ENCODE peak calls at places on chromosome 11, in nine cellular contexts. I is brain microvascular endothelial cell, K is Peyer's patch, T is tibial artery, Y is cardiac muscle cell, Z is SK-N-SH, A is mammary epithelial cell, R is spleen, E is psoas muscle. V is an unnamed sample.

GRCh38 chr11:18594999-18595749 is 4.4 kb upstream of the MISFA start:
- DNase-seq in I (peak; percentile 47), K (no peak), T (no peak), Y (no peak), Z (peak; percentile 23), A (peak; percentile 89), R (no peak), E (no peak), V (no peak)

GRCh38 chr11:86919557-86920210 is 35.5 kb downstream of the FZD4 start:
- DNase-seq in I (peak; percentile 78), K (no peak), T (peak; percentile 33), Y (peak; percentile 44), Z (peak; percentile 56), A (peak; percentile 48), R (no peak), E (no peak), V (no peak)

GRCh38 chr11:13776134-13776815 is 107.8 kb downstream of the FAR1 start:
- DNase-seq in I (no peak), K (no peak), T (no peak), Y (no peak), Z (no peak), A (peak; percentile 11), R (no peak), E (no peak), V (no peak)

GRCh38 chr11:17794981-17795380 is 60.4 kb downstream of the KCNC1 start:
- DNase-seq in I (no peak), K (no peak), T (no peak), Y (no peak), Z (no peak), A (no peak), R (no peak), E (no peak), V (no peak)

GRCh38 chr11:33835143-33835878 is 56.6 kb downstream of the LMO2 start:
- DNase-seq in I (peak; percentile 78), K (no peak), T (no peak), Y (peak; percentile 33), Z (peak; percentile 39), A (peak; percentile 76), R (no peak), E (no peak), V (no peak)

GRCh38 chr11:120137187-120137610 is 714 bp downstream of the TRIM29 start:
- DNase-seq in I (no peak), K (peak; percentile 47), T (peak; percentile 11), Y (no peak), Z (peak; percentile 5), A (no peak), R (no peak), E (no peak), V (no peak)

GRCh38 chr11:117843666-117844484 is 19.3 kb upstream of the FXYD2 start:
- DNase-seq in I (peak; percentile 56), K (peak; percentile 86), T (peak; percentile 81), Y (peak; percentile 79), Z (peak; percentile 74), A (peak; percentile 24), R (peak; percentile 94), E (peak; percentile 77), V (peak; percentile 90)

GRCh38 chr11:65251476-65251875 is 10.3 kb upstream of the POLA2 start:
- DNase-seq in I (no peak), K (no peak), T (no peak), Y (no peak), Z (no peak), A (no peak), R (no peak), E (no peak), V (no peak)

GRCh38 chr11:42462558-42463310 is 849.1 kb upstream of the API5 start:
- DNase-seq in I (peak; percentile 85), K (no peak), T (no peak), Y (no peak), Z (no peak), A (peak; percentile 70), R (no peak), E (no peak), V (no peak)

GRCh38 chr11:103338621-103339484 is 229.6 kb downstream of the DYNC2H1 start:
- DNase-seq in I (peak; percentile 67), K (no peak), T (no peak), Y (no peak), Z (no peak), A (no peak), R (no peak), E (no peak), V (no peak)

GRCh38 chr11:117993988-117994741 is 8.0 kb downstream of the IL10RA start:
- DNase-seq in I (no peak), K (no peak), T (peak; percentile 61), Y (no peak), Z (no peak), A (no peak), R (peak; percentile 72), E (peak; percentile 32), V (peak; percentile 54)

GRCh38 chr11:45889966-45890365 is 4.5 kb downstream of the MAPK8IP1 start:
- DNase-seq in I (no peak), K (no peak), T (no peak), Y (no peak), Z (no peak), A (no peak), R (no peak), E (no peak), V (peak; percentile 20)

GRCh38 chr11:44893250-44894216 is 57.1 kb downstream of the TP53I11 start:
- DNase-seq in I (no peak), K (no peak), T (peak; percentile 66), Y (no peak), Z (peak; percentile 84), A (no peak), R (no peak), E (peak; percentile 37), V (no peak)

GRCh38 chr11:47858169-47858543 is 10.0 kb upstream of the NUP160 start:
- DNase-seq in I (no peak), K (no peak), T (peak; percentile 27), Y (no peak), Z (no peak), A (peak; percentile 60), R (no peak), E (no peak), V (no peak)

GRCh38 chr11:8408151-8408930 is 144.7 kb upstream of the LMO1 start:
- DNase-seq in I (no peak), K (no peak), T (no peak), Y (no peak), Z (no peak), A (peak; percentile 25), R (no peak), E (no peak), V (no peak)

GRCh38 chr11:8087756-8088155 is 6.7 kb downstream of the TUB start:
- DNase-seq in I (no peak), K (no peak), T (no peak), Y (no peak), Z (no peak), A (no peak), R (peak; percentile 49), E (no peak), V (no peak)

GRCh38 chr11:15805726-15806125 is 550.6 kb downstream of the SOX6 start:
- DNase-seq in I (no peak), K (no peak), T (no peak), Y (no peak), Z (no peak), A (peak; percentile 45), R (no peak), E (no peak), V (no peak)

GRCh38 chr11:80970016-80970516 is 1529.2 kb upstream of the TENM4 start:
- DNase-seq in I (no peak), K (no peak), T (no peak), Y (no peak), Z (no peak), A (no peak), R (no peak), E (no peak), V (no peak)

GRCh38 chr11:15136166-15136565 is 21.4 kb downstream of the INSC start:
- DNase-seq in I (no peak), K (no peak), T (no peak), Y (no peak), Z (no peak), A (no peak), R (no peak), E (no peak), V (no peak)

GRCh38 chr11:68259122-68259959 is 12.4 kb downstream of the C11orf24 start:
- DNase-seq in I (no peak), K (no peak), T (no peak), Y (no peak), Z (no peak), A (no peak), R (no peak), E (no peak), V (no peak)

GRCh38 chr11:70398834-70399680 is 728 bp downstream of the CTTN start:
- DNase-seq in I (no peak), K (no peak), T (peak; percentile 38), Y (peak; percentile 12), Z (peak; percentile 53), A (no peak), R (peak; percentile 81), E (peak; percentile 33), V (no peak)

GRCh38 chr11:959608-960007 is 33.9 kb downstream of the AP2A2 start:
- DNase-seq in I (no peak), K (no peak), T (no peak), Y (no peak), Z (no peak), A (no peak), R (no peak), E (no peak), V (no peak)

GRCh38 chr11:123653997-123654565 is 343 bp downstream of the SCN3B start:
- DNase-seq in I (peak; percentile 31), K (peak; percentile 63), T (peak; percentile 24), Y (peak; percentile 85), Z (peak; percentile 81), A (peak; percentile 52), R (peak; percentile 83), E (peak; percentile 58), V (peak; percentile 59)

GRCh38 chr11:60657880-60658279 is 41.5 kb upstream of the MS4A8 start:
- DNase-seq in I (no peak), K (no peak), T (no peak), Y (peak; percentile 57), Z (no peak), A (no peak), R (no peak), E (no peak), V (no peak)
- H3K27ac ChIP-seq in I (no peak overlapping the region), K (no peak overlapping the region), T (no peak overlapping the region), Y (no peak overlapping the region), Z (no peak overlapping the region), A (no peak overlapping the region), R (no peak overlapping the region), E (no peak overlapping the region), V (no peak overlapping the region)

GRCh38 chr11:3164138-3164539 is 971 bp downstream of the OSBPL5 start:
- DNase-seq in I (no peak), K (peak; percentile 50), T (peak; percentile 19), Y (no peak), Z (peak; percentile 59), A (no peak), R (peak; percentile 74), E (peak; percentile 14), V (peak; percentile 33)
- H3K27ac ChIP-seq in I (no peak overlapping the region), K (peak overlapping the region; percentile 81), T (peak overlapping the region; percentile 93), Y (no peak overlapping the region), Z (no peak overlapping the region), A (no peak overlapping the region), R (peak overlapping the region; percentile 87), E (peak overlapping the region; percentile 64), V (peak overlapping the region; percentile 89)

GRCh38 chr11:35143509-35144102 is 4.6 kb downstream of the CD44 start:
- DNase-seq in I (no peak), K (no peak), T (no peak), Y (no peak), Z (no peak), A (peak; percentile 46), R (no peak), E (no peak), V (no peak)
- H3K27ac ChIP-seq in I (peak overlapping the region; percentile 73), K (peak overlapping the region; percentile 63), T (peak overlapping the region; percentile 88), Y (no peak overlapping the region), Z (peak overlapping the region; percentile 80), A (peak overlapping the region; percentile 95), R (peak overlapping the region; percentile 95), E (no peak overlapping the region), V (no peak overlapping the region)

GRCh38 chr11:76588455-76589325 is 81.9 kb downstream of the LRRC32 start:
- DNase-seq in I (peak; percentile 59), K (no peak), T (peak; percentile 79), Y (no peak), Z (peak; percentile 10), A (peak; percentile 29), R (peak; percentile 90), E (peak; percentile 58), V (peak; percentile 88)
- H3K27ac ChIP-seq in I (peak overlapping the region; percentile 45), K (peak overlapping the region; percentile 48), T (peak overlapping the region; percentile 60), Y (no peak overlapping the region), Z (no peak overlapping the region), A (no peak overlapping the region), R (peak overlapping the region; percentile 82), E (peak overlapping the region; percentile 65), V (peak overlapping the region; percentile 63)

V was measured in heart left ventricle.